ENCODE peak calls at places on chromosomes 13 and 19, in six cellular contexts. H, N, V, A, Z and C are unnamed samples. For H3K27me3 and H3K9me3, the result is how much of the 10 kb centered on the place peaks cover.

GRCh38 chr13:38686635-38687245 is at the start of gene FREM2:
- DNase-seq in H (peak), N (peak), V (peak), A (no peak), Z (no peak), C (no peak)

GRCh38 chr19:7507884-7508283 is 8.0 kb upstream of the ZNF358 start:
- DNase-seq in H (peak), N (peak), V (peak), A (peak), Z (no peak), C (no peak)

GRCh38 chr13:86601351-86601750 is 802.1 kb upstream of the SLITRK6 start:
- DNase-seq in H (no peak), N (no peak), V (no peak), A (peak), Z (no peak), C (no peak)

GRCh38 chr13:21690955-21691354 is 20.1 kb downstream of the FGF9 start:
- DNase-seq in H (no peak), N (no peak), V (no peak), A (no peak), Z (no peak), C (no peak)

GRCh38 chr13:29718694-29719093 is 123.2 kb upstream of the SLC7A1 start:
- DNase-seq in H (no peak), N (no peak), V (no peak), A (no peak), Z (no peak), C (no peak)

GRCh38 chr19:47363758-47364529 is 14.8 kb downstream of the DHX34 start:
- DNase-seq in H (no peak), N (no peak), V (no peak), A (peak), Z (no peak), C (no peak)

GRCh38 chr13:49020940-49021548 is 45.3 kb downstream of the FNDC3A start:
- DNase-seq in H (peak), N (no peak), V (no peak), A (no peak), Z (no peak), C (no peak)

GRCh38 chr13:26721251-26721939 is 39.2 kb downstream of the GPR12 start:
- DNase-seq in H (no peak), N (peak), V (no peak), A (no peak), Z (peak), C (peak)

GRCh38 chr19:15332311-15332996 is at the start of gene BRD4:
- DNase-seq in H (peak), N (peak), V (peak), A (peak), Z (peak), C (peak)

DNA sequence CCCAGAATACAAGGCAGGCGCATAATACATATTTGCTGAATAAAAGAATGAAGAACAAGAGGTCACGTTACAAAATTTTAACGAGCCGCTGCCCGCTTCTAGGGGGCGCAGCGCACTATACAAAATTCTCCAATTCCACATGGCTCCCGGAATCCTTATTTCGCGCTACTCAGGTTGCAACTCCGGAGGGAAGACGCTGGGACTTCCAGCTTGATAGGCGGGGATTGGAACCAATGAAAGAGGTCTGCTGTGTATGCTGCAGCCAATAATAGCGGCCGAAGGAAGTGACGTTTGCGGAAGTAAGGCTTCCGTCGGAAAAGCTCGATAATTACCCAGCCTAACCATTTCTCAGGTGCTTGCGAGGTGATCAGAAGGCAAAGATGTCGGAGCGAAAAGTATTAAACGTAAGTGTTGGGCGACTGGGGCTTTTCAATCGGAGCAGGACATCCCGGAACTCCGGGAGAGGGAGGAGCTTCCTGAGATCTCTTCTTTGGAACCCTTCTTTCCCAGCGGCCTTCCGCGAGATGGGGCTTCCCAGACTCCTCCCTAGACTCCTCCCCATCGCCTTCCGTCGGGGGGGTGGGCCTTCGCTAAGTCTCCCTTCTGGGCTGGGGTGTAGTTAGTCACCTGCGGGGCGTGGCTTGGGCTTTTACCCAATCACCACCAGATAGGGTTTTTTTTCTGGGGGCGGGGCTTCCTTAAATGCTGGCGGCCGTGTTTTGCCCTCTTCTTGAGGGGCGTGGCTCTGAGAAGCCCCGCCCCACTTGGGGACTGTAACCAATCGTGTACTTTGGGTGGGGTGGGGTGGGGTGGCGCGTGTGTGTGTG is at the start of gene YJU2:
- DNase-seq in H (peak), N (peak), V (peak), A (peak), Z (peak), C (peak)
- TF ChIP-seq CTCF in H (peak), N (peak), V (no peak), A (peak), Z (peak), C (peak)

GRCh38 chr13:113804703-113805430 is 45.8 kb downstream of the TMEM255B start:
- DNase-seq in H (no peak), N (no peak), V (peak), A (no peak), Z (no peak), C (no peak)
- H3K27me3 ChIP-seq in H (under half), N (under half), V (under half), A (under half), Z (under half), C (under half)

DNA sequence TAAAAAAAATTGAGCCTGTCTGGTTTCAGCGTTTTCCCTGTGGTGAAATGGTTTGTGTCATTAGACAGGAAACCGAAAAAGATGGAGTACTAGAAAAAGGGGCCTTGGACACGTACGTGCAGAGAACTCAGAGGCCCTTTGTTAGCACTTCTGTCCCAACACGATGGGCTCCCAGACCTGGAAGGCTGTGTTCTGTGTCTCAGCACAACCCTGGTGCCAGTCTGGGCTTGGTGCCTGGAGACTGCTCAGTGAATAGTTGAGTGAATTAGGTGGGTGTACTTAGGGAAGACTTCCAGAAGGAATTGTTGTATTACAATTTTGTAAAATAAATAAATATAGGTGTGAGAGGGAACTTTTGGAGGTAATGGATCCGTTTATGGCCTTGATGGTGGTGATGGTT is 8.7 kb downstream of the ZNF71 start:
- DNase-seq in H (no peak), N (no peak), V (no peak), A (peak), Z (no peak), C (no peak)
- H3K9me3 ChIP-seq in H (half or more), N (under half), V (under half), A (half or more), Z (half or more), C (half or more)

GRCh38 chr19:17441241-17442135 is 7.0 kb downstream of the TMEM221 start:
- DNase-seq in H (peak), N (no peak), V (no peak), A (no peak), Z (no peak), C (peak)
- TF ChIP-seq CTCF in H (peak), N (no peak), V (peak), A (peak), Z (peak), C (peak)

GRCh38 chr19:41753159-41753558 is 2.2 kb upstream of the CEACAM6 start:
- DNase-seq in H (peak), N (peak), V (peak), A (no peak), Z (peak), C (peak)

GRCh38 chr19:41745761-41746160 is 9.6 kb upstream of the CEACAM6 start:
- DNase-seq in H (no peak), N (no peak), V (no peak), A (no peak), Z (no peak), C (no peak)

GRCh38 chr19:41744850-41745249 is 10.5 kb upstream of the CEACAM6 start:
- DNase-seq in H (peak), N (no peak), V (no peak), A (no peak), Z (no peak), C (no peak)

GRCh38 chr19:41746593-41747227 is 8.6 kb upstream of the CEACAM6 start:
- DNase-seq in H (peak), N (peak), V (no peak), A (peak), Z (no peak), C (peak)

DNA sequence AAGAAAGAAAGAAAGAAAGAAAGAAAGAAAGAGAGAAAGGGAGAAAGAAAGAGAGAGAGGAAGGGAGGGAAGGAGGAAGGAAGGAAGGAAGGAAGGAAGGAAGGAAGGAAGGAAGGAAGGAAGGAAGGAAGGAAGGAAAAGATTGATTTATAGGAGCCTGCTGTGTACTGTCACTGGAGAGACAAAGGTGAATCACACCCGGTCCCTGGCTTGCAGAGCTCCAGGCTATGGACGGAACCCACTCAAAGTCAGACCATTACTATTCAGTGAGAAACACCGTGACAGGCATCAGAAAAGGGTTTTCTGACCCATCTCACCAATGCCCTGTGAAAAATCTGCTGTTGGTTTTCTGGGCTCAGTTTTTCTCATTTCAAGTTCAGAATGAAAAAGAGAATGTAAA is 7.3 kb upstream of the CEACAM6 start:
- DNase-seq in H (peak), N (no peak), V (no peak), A (no peak), Z (no peak), C (no peak)
- H3K27me3 ChIP-seq in H (under half), N (under half), V (under half), A (under half), Z (under half), C (under half)

GRCh38 chr19:2846180-2846935 is 5.1 kb downstream of the ZNF555 start:
- DNase-seq in H (no peak), N (no peak), V (no peak), A (no peak), Z (no peak), C (no peak)
- H3K9me3 ChIP-seq in H (under half), N (under half), V (under half), A (half or more), Z (under half), C (under half)